ENCODE peak calls at places on chromosomes 5 and 9, in seven cellular contexts. One of them, this sample, is unnamed. For H3K4me1 and H3K36me3, the result is how much of the 10 kb centered on the place peaks cover.

GRCh38 chr9:90307177-90307833 is 335.3 kb downstream of the DIRAS2 start:
- DNase-seq in GM23338: no peak
- DNase-seq in SK-N-SH: peak
- DNase-seq in left lung: no peak
- DNase-seq in IMR-90: no peak
- DNase-seq in fibroblast of lung: peak
- DNase-seq in OCI-LY7: no peak
- DNase-seq in this sample: peak

GRCh38 chr5:98938459-98938858 is 9.7 kb upstream of the CHD1 start:
- DNase-seq in GM23338: peak
- DNase-seq in SK-N-SH: no peak
- DNase-seq in left lung: no peak
- DNase-seq in IMR-90: peak
- DNase-seq in fibroblast of lung: peak
- DNase-seq in OCI-LY7: no peak
- DNase-seq in this sample: no peak

GRCh38 chr9:115200711-115201505 is 83.0 kb upstream of the TNC start:
- DNase-seq in GM23338: no peak
- DNase-seq in SK-N-SH: no peak
- DNase-seq in left lung: no peak
- DNase-seq in IMR-90: peak
- DNase-seq in fibroblast of lung: peak
- DNase-seq in OCI-LY7: no peak
- DNase-seq in this sample: no peak

GRCh38 chr5:123209163-123210013 is 120.3 kb downstream of the PRDM6 start:
- DNase-seq in GM23338: no peak
- DNase-seq in SK-N-SH: no peak
- DNase-seq in left lung: no peak
- DNase-seq in IMR-90: peak
- DNase-seq in fibroblast of lung: peak
- DNase-seq in OCI-LY7: no peak
- DNase-seq in this sample: no peak

GRCh38 chr5:132473019-132473531 is 17.5 kb downstream of the IRF1 start:
- DNase-seq in GM23338: no peak
- DNase-seq in SK-N-SH: no peak
- DNase-seq in left lung: no peak
- DNase-seq in IMR-90: no peak
- DNase-seq in fibroblast of lung: no peak
- DNase-seq in OCI-LY7: peak
- DNase-seq in this sample: no peak

GRCh38 chr5:108382784-108383358 is 973 bp upstream of the FBXL17 start:
- DNase-seq in GM23338: peak
- DNase-seq in SK-N-SH: peak
- DNase-seq in left lung: no peak
- DNase-seq in IMR-90: peak
- DNase-seq in fibroblast of lung: no peak
- DNase-seq in OCI-LY7: peak
- DNase-seq in this sample: no peak

GRCh38 chr9:116844621-116845020 is 157.5 kb downstream of the TRIM32 start:
- DNase-seq in GM23338: no peak
- DNase-seq in SK-N-SH: no peak
- DNase-seq in left lung: no peak
- DNase-seq in IMR-90: no peak
- DNase-seq in fibroblast of lung: no peak
- DNase-seq in OCI-LY7: no peak
- DNase-seq in this sample: no peak

GRCh38 chr5:160747963-160748362 is 104.0 kb downstream of the ATP10B start:
- DNase-seq in GM23338: peak
- DNase-seq in SK-N-SH: no peak
- DNase-seq in left lung: no peak
- DNase-seq in IMR-90: no peak
- DNase-seq in fibroblast of lung: no peak
- DNase-seq in OCI-LY7: no peak
- DNase-seq in this sample: no peak

GRCh38 chr5:121489972-121490371 is 361.7 kb upstream of the FTMT start:
- DNase-seq in GM23338: no peak
- DNase-seq in SK-N-SH: no peak
- DNase-seq in left lung: no peak
- DNase-seq in IMR-90: no peak
- DNase-seq in fibroblast of lung: no peak
- DNase-seq in OCI-LY7: no peak
- DNase-seq in this sample: no peak

GRCh38 chr9:74795081-74795480 is 92.6 kb downstream of the TRPM6 start:
- DNase-seq in GM23338: no peak
- DNase-seq in SK-N-SH: no peak
- DNase-seq in left lung: no peak
- DNase-seq in IMR-90: no peak
- DNase-seq in fibroblast of lung: no peak
- DNase-seq in OCI-LY7: no peak
- DNase-seq in this sample: no peak

GRCh38 chr9:82022121-82022520 is 33.5 kb downstream of the SPATA31D1 start:
- DNase-seq in GM23338: no peak
- DNase-seq in SK-N-SH: peak
- DNase-seq in left lung: no peak
- DNase-seq in IMR-90: no peak
- DNase-seq in fibroblast of lung: peak
- DNase-seq in OCI-LY7: no peak
- DNase-seq in this sample: no peak

GRCh38 chr9:124347968-124348358 is 67.3 kb downstream of the PSMB7 start:
- DNase-seq in GM23338: no peak
- DNase-seq in SK-N-SH: no peak
- DNase-seq in left lung: peak
- DNase-seq in IMR-90: no peak
- DNase-seq in fibroblast of lung: no peak
- DNase-seq in OCI-LY7: no peak
- DNase-seq in this sample: peak

GRCh38 chr5:113806823-113807222 is 293.3 kb downstream of the YTHDC2 start:
- DNase-seq in GM23338: no peak
- DNase-seq in SK-N-SH: no peak
- DNase-seq in left lung: no peak
- DNase-seq in IMR-90: peak
- DNase-seq in fibroblast of lung: peak
- DNase-seq in OCI-LY7: no peak
- DNase-seq in this sample: no peak

GRCh38 chr5:82295144-82295543 is 17.0 kb upstream of the RPS23 start:
- DNase-seq in GM23338: peak
- DNase-seq in SK-N-SH: peak
- DNase-seq in left lung: no peak
- DNase-seq in IMR-90: peak
- DNase-seq in fibroblast of lung: peak
- DNase-seq in OCI-LY7: peak
- DNase-seq in this sample: no peak

GRCh38 chr5:98968056-98968564 is 39.3 kb upstream of the CHD1 start:
- DNase-seq in GM23338: no peak
- DNase-seq in SK-N-SH: no peak
- DNase-seq in left lung: no peak
- DNase-seq in IMR-90: no peak
- DNase-seq in fibroblast of lung: no peak
- DNase-seq in OCI-LY7: no peak
- DNase-seq in this sample: no peak

GRCh38 chr9:134291452-134291881 is 34.8 kb upstream of the RXRA start:
- DNase-seq in GM23338: no peak
- DNase-seq in SK-N-SH: no peak
- DNase-seq in left lung: no peak
- DNase-seq in IMR-90: no peak
- DNase-seq in fibroblast of lung: no peak
- DNase-seq in OCI-LY7: no peak
- DNase-seq in this sample: no peak

GRCh38 chr9:95261890-95262289 is 55.6 kb downstream of the FANCC start:
- DNase-seq in GM23338: no peak
- DNase-seq in SK-N-SH: no peak
- DNase-seq in left lung: no peak
- DNase-seq in IMR-90: peak
- DNase-seq in fibroblast of lung: peak
- DNase-seq in OCI-LY7: no peak
- DNase-seq in this sample: no peak

GRCh38 chr5:176986280-176986679 is 20.3 kb downstream of the UIMC1 start:
- DNase-seq in GM23338: no peak
- DNase-seq in SK-N-SH: no peak
- DNase-seq in left lung: no peak
- DNase-seq in IMR-90: no peak
- DNase-seq in fibroblast of lung: no peak
- DNase-seq in OCI-LY7: peak
- DNase-seq in this sample: no peak

GRCh38 chr9:123544007-123544827 is 188.2 kb downstream of the CRB2 start:
- DNase-seq in GM23338: peak
- DNase-seq in SK-N-SH: peak
- DNase-seq in left lung: no peak
- DNase-seq in IMR-90: peak
- DNase-seq in fibroblast of lung: peak
- DNase-seq in OCI-LY7: peak
- DNase-seq in this sample: peak

GRCh38 chr5:173204185-173204979 is 30.6 kb downstream of the NKX2-5 start:
- DNase-seq in GM23338: peak
- DNase-seq in SK-N-SH: no peak
- DNase-seq in left lung: no peak
- DNase-seq in IMR-90: peak
- DNase-seq in fibroblast of lung: peak
- DNase-seq in OCI-LY7: peak
- DNase-seq in this sample: no peak

GRCh38 chr5:88889165-88890069 is 6.4 kb upstream of the MEF2C start:
- DNase-seq in GM23338: peak
- DNase-seq in SK-N-SH: peak
- DNase-seq in left lung: peak
- DNase-seq in IMR-90: peak
- DNase-seq in fibroblast of lung: peak
- DNase-seq in OCI-LY7: no peak
- DNase-seq in this sample: no peak

GRCh38 chr9:108056805-108057386 is 567.3 kb upstream of the KLF4 start:
- DNase-seq in GM23338: no peak
- DNase-seq in SK-N-SH: no peak
- DNase-seq in left lung: no peak
- DNase-seq in IMR-90: peak
- DNase-seq in fibroblast of lung: peak
- DNase-seq in OCI-LY7: no peak
- DNase-seq in this sample: no peak

GRCh38 chr9:108052431-108053080 is 563.0 kb upstream of the KLF4 start:
- DNase-seq in GM23338: peak
- DNase-seq in SK-N-SH: no peak
- DNase-seq in left lung: no peak
- DNase-seq in IMR-90: no peak
- DNase-seq in fibroblast of lung: no peak
- DNase-seq in OCI-LY7: no peak
- DNase-seq in this sample: no peak

GRCh38 chr9:108050894-108051293 is 561.3 kb upstream of the KLF4 start:
- DNase-seq in GM23338: no peak
- DNase-seq in SK-N-SH: no peak
- DNase-seq in left lung: no peak
- DNase-seq in IMR-90: no peak
- DNase-seq in fibroblast of lung: no peak
- DNase-seq in OCI-LY7: no peak
- DNase-seq in this sample: no peak

GRCh38 chr9:108056083-108056804 is 566.7 kb upstream of the KLF4 start:
- DNase-seq in GM23338: no peak
- DNase-seq in SK-N-SH: no peak
- DNase-seq in left lung: no peak
- DNase-seq in IMR-90: peak
- DNase-seq in fibroblast of lung: peak
- DNase-seq in OCI-LY7: no peak
- DNase-seq in this sample: no peak

GRCh38 chr9:108053555-108054061 is 564.0 kb upstream of the KLF4 start:
- DNase-seq in GM23338: peak
- DNase-seq in SK-N-SH: no peak
- DNase-seq in left lung: peak
- DNase-seq in IMR-90: peak
- DNase-seq in fibroblast of lung: peak
- DNase-seq in OCI-LY7: no peak
- DNase-seq in this sample: peak
- H3K4me1 ChIP-seq in GM23338: under half
- H3K4me1 ChIP-seq in SK-N-SH: under half
- H3K4me1 ChIP-seq in left lung: under half
- H3K4me1 ChIP-seq in IMR-90: under half
- H3K4me1 ChIP-seq in fibroblast of lung: under half
- H3K4me1 ChIP-seq in OCI-LY7: under half
- H3K4me1 ChIP-seq in this sample: under half

DNA sequence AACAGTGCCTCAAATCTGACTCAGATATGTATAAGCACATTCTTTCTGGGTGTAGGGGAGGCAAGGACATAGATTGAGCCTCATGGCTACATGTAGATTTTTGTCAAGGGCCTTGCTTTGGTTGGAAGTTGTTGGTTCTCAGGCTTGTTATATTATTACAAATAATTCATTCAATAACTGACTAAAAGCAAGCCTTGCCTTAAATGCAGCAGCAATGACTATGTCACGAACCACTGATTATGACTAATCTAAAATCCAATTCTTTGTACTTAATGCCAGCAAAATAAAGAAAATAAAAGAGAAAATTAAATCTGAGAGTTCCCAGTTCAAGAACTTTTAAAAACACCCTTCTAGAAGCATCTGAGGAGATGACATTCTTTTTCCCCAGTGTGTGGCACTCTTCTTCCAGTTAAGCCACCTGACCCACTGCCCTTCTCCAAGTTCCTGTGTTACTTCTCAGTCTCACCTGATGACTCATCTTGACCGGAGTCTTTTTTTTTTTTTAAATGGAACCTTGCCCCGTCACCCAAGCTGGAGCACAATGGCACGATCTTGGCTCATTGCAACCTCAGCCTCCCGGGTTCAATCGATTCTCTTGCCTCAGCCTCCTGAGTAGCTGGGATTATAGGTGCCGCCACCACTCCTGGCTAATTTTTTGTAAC is 223.9 kb upstream of the DAB2 start:
- DNase-seq in GM23338: peak
- DNase-seq in SK-N-SH: no peak
- DNase-seq in left lung: no peak
- DNase-seq in IMR-90: no peak
- DNase-seq in fibroblast of lung: no peak
- DNase-seq in OCI-LY7: no peak
- DNase-seq in this sample: no peak
- TF ChIP-seq CTCF in GM23338: peak
- TF ChIP-seq CTCF in SK-N-SH: no peak
- TF ChIP-seq CTCF in left lung: no peak
- TF ChIP-seq CTCF in IMR-90: no peak
- TF ChIP-seq CTCF in fibroblast of lung: no peak
- TF ChIP-seq CTCF in OCI-LY7: no peak
- TF ChIP-seq CTCF in this sample: no peak

DNA sequence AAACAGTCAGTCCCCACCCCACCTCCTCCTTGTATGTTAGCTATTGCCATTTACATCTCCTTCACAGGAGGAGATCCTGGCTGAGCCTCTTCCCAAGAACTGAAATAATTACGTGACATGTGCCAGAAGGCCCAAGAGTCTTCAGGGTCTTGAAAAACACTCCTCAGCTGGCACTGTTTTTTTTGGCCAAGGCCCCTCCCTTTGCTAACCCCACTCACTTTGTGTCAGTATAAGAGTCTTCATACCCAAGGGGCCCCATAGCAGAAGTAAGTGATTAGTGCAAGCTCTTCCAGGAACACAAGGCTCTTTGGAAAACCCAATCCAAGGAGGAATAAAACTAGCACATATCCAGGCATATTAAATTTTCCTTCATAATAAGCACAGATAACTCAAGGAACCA is 5.7 kb upstream of the LARP1 start:
- DNase-seq in GM23338: no peak
- DNase-seq in SK-N-SH: no peak
- DNase-seq in left lung: no peak
- DNase-seq in IMR-90: no peak
- DNase-seq in fibroblast of lung: no peak
- DNase-seq in OCI-LY7: no peak
- DNase-seq in this sample: no peak
- H3K36me3 ChIP-seq in GM23338: under half
- H3K36me3 ChIP-seq in SK-N-SH: under half
- H3K36me3 ChIP-seq in left lung: under half
- H3K36me3 ChIP-seq in IMR-90: under half
- H3K36me3 ChIP-seq in fibroblast of lung: under half
- H3K36me3 ChIP-seq in OCI-LY7: under half
- H3K36me3 ChIP-seq in this sample: under half

GRCh38 chr5:18944771-18945170 is 1043.2 kb downstream of the CDH18 start:
- DNase-seq in GM23338: no peak
- DNase-seq in SK-N-SH: no peak
- DNase-seq in left lung: no peak
- DNase-seq in IMR-90: no peak
- DNase-seq in fibroblast of lung: no peak
- DNase-seq in OCI-LY7: no peak
- DNase-seq in this sample: no peak
- H3K4me1 ChIP-seq in GM23338: under half
- H3K4me1 ChIP-seq in SK-N-SH: under half
- H3K4me1 ChIP-seq in left lung: under half
- H3K4me1 ChIP-seq in IMR-90: under half
- H3K4me1 ChIP-seq in fibroblast of lung: under half
- H3K4me1 ChIP-seq in OCI-LY7: under half
- H3K4me1 ChIP-seq in this sample: under half